ENCODE peak calls at places on chromosomes 1 and 21, in eight cellular contexts. I is upper lobe of right lung, A is AG04450, Z is omental fat pad, X is right lobe of liver, R is mucosa of descending colon, J is cardiac fibroblast, H is WTC11. E is an unnamed sample.

GRCh38 chr1:153534933-153535663 is 693 bp downstream of the S100A6 start:
- DNase-seq in I (peak), A (no peak), Z (no peak), X (no peak), R (peak), J (peak), H (no peak), E (peak)

GRCh38 chr1:37410815-37411214 is 63.6 kb upstream of the ZC3H12A start:
- DNase-seq in I (no peak), A (no peak), Z (no peak), X (no peak), R (no peak), J (peak), H (peak), E (no peak)

GRCh38 chr1:244264163-244264562 is 187.5 kb downstream of the ADSS2 start:
- DNase-seq in I (no peak), A (no peak), Z (no peak), X (no peak), R (no peak), J (no peak), H (no peak), E (no peak)

GRCh38 chr1:64062941-64063581 is 140.4 kb upstream of the UBE2U start:
- DNase-seq in I (no peak), A (no peak), Z (no peak), X (no peak), R (no peak), J (peak), H (no peak), E (no peak)

GRCh38 chr1:201268604-201269151 is 14.6 kb upstream of the PKP1 start:
- DNase-seq in I (no peak), A (peak), Z (no peak), X (no peak), R (no peak), J (peak), H (no peak), E (no peak)

GRCh38 chr1:211942583-211942982 is 92.8 kb downstream of the INTS7 start:
- DNase-seq in I (no peak), A (no peak), Z (no peak), X (no peak), R (no peak), J (no peak), H (no peak), E (no peak)

GRCh38 chr21:29504751-29505321 is 206.1 kb downstream of the BACH1 start:
- DNase-seq in I (no peak), A (peak), Z (no peak), X (no peak), R (no peak), J (peak), H (no peak), E (no peak)

GRCh38 chr1:53329183-53329544 is 1.3 kb upstream of the LRP8 start:
- DNase-seq in I (peak), A (no peak), Z (no peak), X (peak), R (peak), J (no peak), H (no peak), E (no peak)

GRCh38 chr1:119673171-119673940 is 25.3 kb upstream of the ZNF697 start:
- DNase-seq in I (no peak), A (no peak), Z (no peak), X (no peak), R (no peak), J (peak), H (no peak), E (no peak)

GRCh38 chr1:54543729-54544496 is 4.1 kb upstream of the ACOT11 start:
- DNase-seq in I (no peak), A (no peak), Z (no peak), X (no peak), R (no peak), J (peak), H (no peak), E (no peak)

GRCh38 chr1:191498318-191498717 is 659.9 kb upstream of the RGS18 start:
- DNase-seq in I (no peak), A (no peak), Z (no peak), X (no peak), R (no peak), J (peak), H (no peak), E (no peak)

GRCh38 chr1:12402844-12403243 is 173.0 kb downstream of the VPS13D start:
- DNase-seq in I (no peak), A (no peak), Z (no peak), X (no peak), R (no peak), J (no peak), H (no peak), E (no peak)

GRCh38 chr21:44815225-44815624 is 2.6 kb downstream of the SUMO3 start:
- DNase-seq in I (no peak), A (no peak), Z (no peak), X (no peak), R (peak), J (no peak), H (no peak), E (no peak)

GRCh38 chr1:117284408-117285215 is 73.9 kb upstream of the VTCN1 start:
- DNase-seq in I (no peak), A (peak), Z (no peak), X (no peak), R (no peak), J (peak), H (no peak), E (peak)

GRCh38 chr1:179587336-179587735 is 4.3 kb upstream of the TDRD5 start:
- DNase-seq in I (no peak), A (no peak), Z (no peak), X (no peak), R (no peak), J (no peak), H (no peak), E (no peak)

GRCh38 chr1:118989878-118990378 is 1.8 kb upstream of the TBX15 start:
- DNase-seq in I (no peak), A (no peak), Z (no peak), X (no peak), R (no peak), J (peak), H (peak), E (no peak)

DNA sequence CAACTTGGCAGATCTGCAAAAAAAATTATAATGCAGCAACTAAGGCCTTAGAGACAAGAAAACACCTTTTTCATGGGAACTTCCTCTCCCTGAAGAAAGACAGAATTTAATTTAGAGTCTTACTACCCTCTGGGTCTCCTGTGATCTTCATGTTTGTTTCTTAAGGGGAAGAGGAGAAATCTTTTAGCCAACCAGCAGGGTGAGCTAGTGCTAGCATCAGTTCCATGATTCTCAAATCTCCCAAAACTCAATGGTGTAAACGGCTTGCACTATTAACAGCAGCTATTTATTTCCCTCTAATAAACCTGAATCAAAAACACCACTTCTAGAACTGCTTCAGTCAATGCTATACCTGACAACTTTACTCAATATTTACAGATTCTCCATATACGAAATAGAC is 3.8 kb downstream of the ZNF644 start:
- DNase-seq in I (no peak), A (no peak), Z (no peak), X (no peak), R (no peak), J (peak), H (no peak), E (no peak)
- TF ChIP-seq CTCF in I (peak), A (peak), Z (no peak), X (peak), R (peak), J (peak), H (no peak), E (peak)

GRCh38 chr1:161164901-161165620 is 1.2 kb upstream of the PPOX start:
- DNase-seq in I (peak), A (no peak), Z (no peak), X (no peak), R (no peak), J (no peak), H (no peak), E (no peak)

GRCh38 chr1:161166669-161167548 is 683 bp downstream of the PPOX start:
- DNase-seq in I (no peak), A (no peak), Z (no peak), X (no peak), R (no peak), J (no peak), H (peak), E (peak)

GRCh38 chr1:161163793-161164192 is 2.4 kb upstream of the PPOX start:
- DNase-seq in I (peak), A (no peak), Z (no peak), X (no peak), R (no peak), J (no peak), H (no peak), E (no peak)

GRCh38 chr1:161168906-161169305 is 2.7 kb downstream of the PPOX start:
- DNase-seq in I (no peak), A (no peak), Z (no peak), X (no peak), R (no peak), J (no peak), H (no peak), E (no peak)

DNA sequence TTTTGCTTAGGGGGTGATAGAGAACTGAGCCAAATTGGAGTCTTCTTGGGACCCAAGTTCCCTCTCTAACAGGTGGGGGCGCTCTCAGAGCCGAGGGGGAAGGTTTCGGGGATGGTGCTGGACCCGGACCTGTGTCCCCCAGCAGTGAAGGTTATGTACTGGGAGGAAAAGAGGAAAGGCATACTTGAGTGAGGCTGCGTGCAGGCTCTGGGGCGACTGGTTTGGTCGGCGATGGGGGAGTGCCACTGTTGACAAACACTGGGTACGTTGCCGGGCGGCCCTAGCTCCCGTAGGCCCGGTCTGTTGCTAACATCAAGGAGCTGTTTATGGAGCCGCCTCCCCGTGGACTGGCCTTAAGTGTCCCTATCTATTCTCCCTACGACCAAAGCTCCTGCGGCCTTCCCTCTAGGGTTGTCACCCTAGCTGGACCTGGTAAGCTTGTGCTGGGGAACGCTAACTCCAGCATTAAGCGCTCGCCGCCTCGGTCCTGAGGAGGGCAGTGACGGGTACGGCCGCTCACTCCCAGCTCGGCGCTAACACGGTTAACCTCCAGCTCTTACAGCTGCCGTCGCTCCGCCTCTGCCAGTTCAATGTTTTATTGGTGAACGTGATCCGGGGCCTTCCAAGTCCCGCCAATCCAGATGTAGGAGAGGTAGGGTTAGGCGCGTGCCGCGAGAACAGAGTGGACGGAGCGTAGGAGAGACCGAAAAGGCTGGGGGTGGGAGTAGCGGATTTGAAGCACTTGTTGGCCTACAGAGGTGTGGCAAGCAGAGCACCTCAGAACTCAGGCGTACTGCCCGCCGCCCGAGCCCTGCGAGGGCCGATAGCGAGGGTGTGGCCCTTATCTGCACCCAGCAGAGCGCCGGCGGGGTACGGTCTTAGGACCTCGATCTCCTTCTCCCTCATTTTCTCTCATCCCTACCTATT is at the start of gene PPOX:
- DNase-seq in I (peak), A (peak), Z (peak), X (peak), R (peak), J (peak), H (peak), E (peak)
- TF ChIP-seq CTCF in I (peak), A (peak), Z (no peak), X (peak), R (peak), J (peak), H (peak), E (peak)

DNA sequence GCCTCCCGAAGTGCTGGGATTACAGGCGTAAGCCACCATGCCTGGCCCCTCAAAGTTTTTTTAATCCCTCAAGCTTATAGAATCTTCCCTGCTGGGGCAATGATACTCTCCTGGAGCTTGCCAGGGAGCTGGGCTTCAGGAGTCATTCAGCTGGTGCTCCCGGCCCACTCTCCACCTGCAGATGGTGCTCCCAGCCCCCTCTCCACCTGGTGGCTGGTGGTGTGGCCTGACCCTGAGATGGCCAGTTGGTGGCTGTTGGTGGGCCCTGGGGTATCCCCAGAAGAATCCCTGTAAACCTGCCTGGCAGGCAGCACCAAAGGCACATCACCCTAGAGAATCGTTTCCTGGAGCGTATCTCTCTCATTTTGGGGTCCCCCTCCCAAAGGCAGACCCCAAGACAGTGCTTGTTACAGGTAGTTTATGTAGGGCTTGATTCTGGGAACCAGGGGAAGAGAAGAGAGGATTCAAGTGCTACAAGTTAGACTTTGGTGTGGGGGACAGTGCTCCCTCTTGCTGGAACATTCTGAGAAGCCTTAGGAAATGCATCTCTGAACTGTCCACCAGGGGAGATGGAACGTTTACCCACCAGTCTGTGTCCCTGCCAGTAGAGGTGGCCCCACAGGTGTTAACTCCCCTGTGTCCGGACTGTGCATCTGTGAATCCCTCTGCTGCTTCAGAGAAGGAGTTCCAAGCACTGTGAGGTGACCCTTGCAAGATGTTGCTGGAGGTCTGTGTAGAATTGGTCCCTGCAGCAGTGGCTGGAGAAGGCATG is 29.1 kb upstream of the ACTL8 start:
- DNase-seq in I (no peak), A (no peak), Z (no peak), X (no peak), R (no peak), J (no peak), H (no peak), E (no peak)
- TF ChIP-seq CTCF in I (no peak), A (peak), Z (no peak), X (no peak), R (no peak), J (no peak), H (no peak), E (no peak)

DNA sequence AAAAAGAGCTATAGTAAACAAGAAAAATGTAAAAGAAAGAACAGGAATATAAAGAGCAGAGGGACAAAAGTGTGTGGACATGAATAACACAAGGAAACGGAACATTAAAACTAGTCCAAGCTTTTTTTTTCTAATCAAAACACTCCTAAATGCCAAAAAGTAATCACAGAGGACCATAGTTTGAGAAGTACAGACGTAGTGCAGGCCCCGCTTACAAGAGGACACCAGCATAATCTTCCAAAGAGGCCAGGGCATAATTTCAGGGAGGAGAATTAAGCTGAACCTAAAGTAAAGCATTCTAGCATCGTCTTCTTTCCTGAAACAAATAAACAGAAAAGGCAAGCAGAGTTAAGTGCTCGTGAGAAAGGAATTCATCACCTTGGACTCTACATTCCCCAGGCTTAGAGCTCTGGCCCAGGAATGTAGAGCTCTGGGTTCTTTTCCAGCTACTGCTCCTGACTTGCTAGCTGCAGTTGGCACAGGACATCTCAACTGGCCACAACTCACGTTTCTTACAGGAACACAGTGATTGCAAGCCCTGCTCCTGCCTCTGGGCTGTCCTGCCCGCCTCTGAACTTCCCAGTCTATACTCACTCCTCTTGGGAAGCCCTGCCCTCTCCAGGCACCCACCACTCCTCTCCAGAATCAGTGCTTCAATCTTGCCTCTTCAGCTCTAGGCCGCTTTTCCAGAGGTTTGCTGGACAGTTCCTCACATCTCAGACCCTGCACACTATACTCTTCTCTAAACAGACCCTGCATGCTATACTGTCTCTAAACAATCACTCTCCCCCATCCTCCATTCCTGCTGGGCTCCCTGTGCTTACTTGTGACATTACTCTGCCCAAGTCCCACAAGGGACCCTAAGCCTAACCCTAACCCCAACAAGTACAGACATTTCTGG is 9.8 kb downstream of the RGS8 start:
- DNase-seq in I (no peak), A (no peak), Z (no peak), X (no peak), R (no peak), J (no peak), H (no peak), E (no peak)
- TF ChIP-seq CTCF in I (no peak), A (no peak), Z (no peak), X (no peak), R (no peak), J (no peak), H (no peak), E (no peak)

GRCh38 chr1:9233942-9234222 is 692 bp upstream of the H6PD start:
- DNase-seq in I (no peak), A (no peak), Z (no peak), X (no peak), R (no peak), J (no peak), H (no peak), E (no peak)

GRCh38 chr1:9235123-9235513 is 544 bp downstream of the H6PD start:
- DNase-seq in I (no peak), A (no peak), Z (peak), X (no peak), R (no peak), J (peak), H (no peak), E (peak)

GRCh38 chr1:9234223-9235122 is at the start of gene H6PD:
- DNase-seq in I (peak), A (no peak), Z (peak), X (peak), R (peak), J (peak), H (peak), E (peak)

GRCh38 chr1:9231648-9232332 is 2.8 kb upstream of the H6PD start:
- DNase-seq in I (no peak), A (no peak), Z (no peak), X (no peak), R (no peak), J (peak), H (no peak), E (no peak)

DNA sequence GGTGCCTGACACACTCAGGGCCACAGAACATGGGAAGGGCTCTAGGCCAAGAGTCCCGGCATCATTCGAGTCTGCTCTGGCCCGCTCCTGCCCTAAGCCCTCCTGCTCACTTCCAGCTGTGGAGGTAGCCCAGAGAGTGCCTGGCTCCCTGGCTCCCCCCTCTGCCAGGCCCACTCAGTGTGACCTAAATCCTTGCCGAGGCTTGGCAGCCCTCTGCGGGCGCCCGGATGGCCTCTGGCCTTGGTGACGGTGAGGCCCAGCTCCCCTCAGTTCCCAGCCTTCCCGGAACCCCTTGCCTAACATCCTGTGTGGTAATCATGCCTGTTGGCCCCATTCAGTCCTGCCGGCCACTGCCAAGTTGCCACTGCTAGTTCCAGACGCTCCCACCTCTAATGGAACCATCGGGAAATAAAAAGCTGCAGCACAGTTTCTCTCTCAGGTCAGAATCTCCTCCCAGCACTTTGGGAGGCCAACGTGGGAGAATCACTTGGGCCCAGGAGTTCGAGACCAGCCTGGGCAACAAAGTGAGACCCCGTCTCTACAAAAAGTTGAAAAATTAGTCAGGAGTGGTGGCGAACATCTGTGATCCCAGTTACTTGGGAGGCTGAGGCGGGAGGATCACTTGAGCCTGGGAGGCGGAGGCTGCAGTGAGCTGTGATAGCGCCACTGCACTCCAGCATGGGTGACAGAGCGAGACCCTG is 1.2 kb upstream of the H6PD start:
- DNase-seq in I (peak), A (no peak), Z (peak), X (peak), R (peak), J (peak), H (no peak), E (peak)
- TF ChIP-seq CTCF in I (peak), A (peak), Z (no peak), X (no peak), R (no peak), J (no peak), H (no peak), E (no peak)

GRCh38 chr1:25068829-25069228 is 138.8 kb upstream of the RUNX3 start:
- DNase-seq in I (peak), A (no peak), Z (no peak), X (no peak), R (peak), J (no peak), H (no peak), E (no peak)
- TF ChIP-seq CTCF in I (peak), A (no peak), Z (no peak), X (no peak), R (no peak), J (no peak), H (peak), E (no peak)

GRCh38 chr21:39082656-39083376 is 100.4 kb downstream of the PSMG1 start:
- DNase-seq in I (no peak), A (no peak), Z (no peak), X (no peak), R (no peak), J (no peak), H (peak), E (peak)
- TF ChIP-seq CTCF in I (no peak), A (no peak), Z (no peak), X (no peak), R (no peak), J (no peak), H (no peak), E (no peak)

DNA sequence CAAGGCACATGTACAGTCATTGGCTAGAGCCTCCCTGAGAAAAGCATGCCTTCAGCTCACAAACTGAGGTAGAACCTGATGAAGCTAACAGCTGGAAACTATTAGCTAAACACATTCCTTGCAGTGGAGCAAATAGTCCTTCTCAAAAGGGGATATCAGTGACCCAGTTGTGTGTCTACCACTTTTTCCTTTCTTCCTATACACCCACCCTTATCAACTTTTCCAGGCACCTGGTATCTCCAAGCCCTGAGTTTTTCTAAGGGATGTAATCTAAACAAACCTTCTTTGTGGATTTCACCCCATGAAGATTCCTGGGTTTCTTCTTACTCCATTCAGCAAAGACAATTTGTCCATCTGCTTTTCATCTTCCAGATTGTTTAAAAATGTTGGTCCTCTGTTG is 10.5 kb upstream of the ZSWIM5 start:
- DNase-seq in I (no peak), A (no peak), Z (no peak), X (no peak), R (no peak), J (no peak), H (no peak), E (no peak)
- TF ChIP-seq CTCF in I (no peak), A (no peak), Z (no peak), X (no peak), R (no peak), J (no peak), H (no peak), E (no peak)